ENCODE peak calls at places on chromosomes 13 and 19, in ten cellular contexts. P is cardiac fibroblast, S is WTC11, Y is left ventricle myocardium inferior, J is epithelial cell of esophagus, N is activated B cell treated with CpG ODN at 0.5 μM for 24 hours, Z is ascending aorta, I is fibroblast of lung, D is RWPE1, Q is mucosa of descending colon. R is an unnamed sample.

GRCh38 chr19:29831041-29831548 is 19.3 kb downstream of the CCNE1 start:
- DNase-seq in P (peak), S (no peak), Y (no peak), J (peak), N (no peak), Z (no peak), I (no peak), D (no peak), Q (no peak), R (no peak)

GRCh38 chr19:4454952-4455738 is 2.4 kb downstream of the UBXN6 start:
- DNase-seq in P (peak), S (no peak), Y (no peak), J (peak), N (no peak), Z (no peak), I (peak), D (peak), Q (no peak), R (peak)

GRCh38 chr13:79128158-79128557 is 277.9 kb downstream of the RBM26 start:
- DNase-seq in P (peak), S (no peak), Y (no peak), J (peak), N (no peak), Z (no peak), I (peak), D (peak), Q (no peak), R (no peak)

GRCh38 chr13:109945206-109945960 is 159.0 kb upstream of the IRS2 start:
- DNase-seq in P (peak), S (no peak), Y (no peak), J (peak), N (no peak), Z (no peak), I (peak), D (peak), Q (no peak), R (no peak)

GRCh38 chr19:29013988-29014387 is 199.0 kb downstream of the UQCRFS1 start:
- DNase-seq in P (no peak), S (no peak), Y (no peak), J (no peak), N (no peak), Z (no peak), I (no peak), D (no peak), Q (no peak), R (no peak)

GRCh38 chr19:33063356-33064116 is 1.2 kb downstream of the RHPN2 start:
- DNase-seq in P (peak), S (peak), Y (no peak), J (no peak), N (peak), Z (no peak), I (peak), D (peak), Q (peak), R (no peak)

GRCh38 chr13:110312669-110313031 is 5.6 kb downstream of the COL4A2 start:
- DNase-seq in P (peak), S (no peak), Y (no peak), J (peak), N (no peak), Z (no peak), I (peak), D (no peak), Q (no peak), R (no peak)

GRCh38 chr19:11421607-11422098 is 2.5 kb upstream of the RGL3 start:
- DNase-seq in P (no peak), S (peak), Y (peak), J (peak), N (peak), Z (no peak), I (no peak), D (peak), Q (peak), R (no peak)

GRCh38 chr13:70613295-70613694 is 505.0 kb upstream of the KLHL1 start:
- DNase-seq in P (no peak), S (no peak), Y (no peak), J (peak), N (no peak), Z (no peak), I (no peak), D (no peak), Q (no peak), R (no peak)

GRCh38 chr19:2993579-2993978 is 16.2 kb downstream of the TLE6 start:
- DNase-seq in P (no peak), S (no peak), Y (no peak), J (no peak), N (no peak), Z (no peak), I (no peak), D (no peak), Q (no peak), R (no peak)

GRCh38 chr19:30360378-30361106 is 11.6 kb upstream of the ZNF536 start:
- DNase-seq in P (no peak), S (no peak), Y (no peak), J (no peak), N (no peak), Z (no peak), I (no peak), D (no peak), Q (no peak), R (no peak)

GRCh38 chr13:51019026-51019425 is 92.0 kb downstream of the C13orf42 start:
- DNase-seq in P (no peak), S (no peak), Y (no peak), J (no peak), N (no peak), Z (no peak), I (no peak), D (no peak), Q (no peak), R (no peak)

GRCh38 chr19:17734146-17734545 is 14.9 kb downstream of the MAP1S start:
- DNase-seq in P (no peak), S (no peak), Y (no peak), J (no peak), N (no peak), Z (no peak), I (no peak), D (no peak), Q (no peak), R (no peak)

GRCh38 chr13:65293530-65294198 is 1936.5 kb downstream of the PCDH9 start:
- DNase-seq in P (no peak), S (no peak), Y (no peak), J (no peak), N (no peak), Z (no peak), I (no peak), D (no peak), Q (no peak), R (no peak)

GRCh38 chr19:30253581-30253996 is 118.6 kb upstream of the ZNF536 start:
- DNase-seq in P (no peak), S (no peak), Y (no peak), J (no peak), N (no peak), Z (no peak), I (no peak), D (peak), Q (no peak), R (no peak)

GRCh38 chr13:60427285-60427684 is 30.3 kb downstream of the TDRD3 start:
- DNase-seq in P (no peak), S (no peak), Y (no peak), J (no peak), N (no peak), Z (no peak), I (no peak), D (no peak), Q (no peak), R (no peak)

GRCh38 chr13:107866666-107867623 is 348.4 kb downstream of the LIG4 start:
- DNase-seq in P (peak), S (peak), Y (no peak), J (no peak), N (no peak), Z (no peak), I (peak), D (no peak), Q (no peak), R (no peak)

GRCh38 chr19:37654118-37654517 is 1.1 kb downstream of the ZFP30 start:
- DNase-seq in P (no peak), S (no peak), Y (no peak), J (peak), N (no peak), Z (no peak), I (peak), D (peak), Q (no peak), R (no peak)

GRCh38 chr19:6876790-6877189 is 10.6 kb upstream of the ADGRE1 start:
- DNase-seq in P (no peak), S (no peak), Y (no peak), J (no peak), N (no peak), Z (no peak), I (no peak), D (no peak), Q (no peak), R (no peak)

GRCh38 chr19:55594996-55595530 is 4.3 kb downstream of the FIZ1 start:
- DNase-seq in P (no peak), S (no peak), Y (no peak), J (no peak), N (no peak), Z (no peak), I (no peak), D (no peak), Q (no peak), R (no peak)

GRCh38 chr19:35715981-35716734 is 1.6 kb upstream of the KMT2B start:
- DNase-seq in P (no peak), S (no peak), Y (peak), J (no peak), N (peak), Z (no peak), I (peak), D (peak), Q (peak), R (no peak)

GRCh38 chr13:114007566-114007965 is 33.7 kb upstream of the C13orf46 start:
- DNase-seq in P (no peak), S (peak), Y (peak), J (no peak), N (peak), Z (no peak), I (no peak), D (no peak), Q (no peak), R (peak)

GRCh38 chr13:42865703-42866102 is 84.3 kb downstream of the FAM216B start:
- DNase-seq in P (no peak), S (no peak), Y (no peak), J (no peak), N (no peak), Z (no peak), I (no peak), D (no peak), Q (no peak), R (no peak)

GRCh38 chr13:74683411-74683810 is 549.2 kb upstream of the KLF12 start:
- DNase-seq in P (peak), S (peak), Y (no peak), J (peak), N (no peak), Z (no peak), I (no peak), D (no peak), Q (no peak), R (no peak)
- TF ChIP-seq CTCF in P (no peak), S (no peak), Y (no peak), J (peak), N (no peak), Z (no peak), I (no peak), D (no peak), Q (no peak), R (no peak)

DNA sequence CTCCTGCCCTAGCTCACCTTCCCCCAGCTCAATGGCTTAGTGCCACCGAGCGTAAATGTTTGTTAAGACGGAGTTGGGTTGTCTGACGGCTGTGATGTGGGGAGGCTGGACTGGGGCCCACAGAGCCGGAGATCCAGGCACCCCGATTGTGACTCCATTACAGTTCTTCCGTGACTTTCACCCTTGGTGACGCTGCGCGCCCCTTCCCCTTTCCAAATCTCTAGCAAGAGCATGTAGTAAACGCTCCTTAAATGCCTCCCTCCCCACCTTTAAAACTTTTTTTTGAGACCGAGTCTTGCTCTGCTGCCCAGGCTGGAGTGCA is 829 bp downstream of the REEP6 start:
- DNase-seq in P (no peak), S (no peak), Y (no peak), J (no peak), N (no peak), Z (no peak), I (no peak), D (no peak), Q (peak), R (no peak)
- TF ChIP-seq CTCF in P (no peak), S (no peak), Y (no peak), J (no peak), N (no peak), Z (no peak), I (no peak), D (no peak), Q (no peak), R (no peak)

GRCh38 chr19:44807652-44808462 is 1.0 kb upstream of the BCAM start:
- DNase-seq in P (peak), S (peak), Y (no peak), J (peak), N (no peak), Z (no peak), I (peak), D (peak), Q (peak), R (no peak)
- TF ChIP-seq CTCF in P (peak), S (no peak), Y (peak), J (peak), N (no peak), Z (peak), I (peak), D (peak), Q (no peak), R (no peak)

DNA sequence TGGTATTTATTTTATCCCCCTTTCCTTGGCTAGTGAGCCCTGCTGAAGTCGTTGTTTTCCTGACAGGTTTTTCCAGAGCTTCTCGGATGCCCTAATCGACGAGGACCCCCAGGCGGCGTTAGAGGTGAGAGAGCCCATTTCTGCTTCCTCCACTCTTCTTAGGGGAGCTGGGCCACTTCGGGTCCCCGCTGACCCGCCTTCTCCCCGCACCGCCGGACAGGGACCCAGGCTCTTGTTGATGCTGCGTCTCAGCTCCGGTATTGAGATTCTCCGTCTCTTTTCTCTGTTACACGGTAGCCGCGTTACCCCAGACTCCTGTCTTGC is 306 bp downstream of the SUGT1 start:
- DNase-seq in P (no peak), S (no peak), Y (no peak), J (no peak), N (no peak), Z (no peak), I (no peak), D (no peak), Q (no peak), R (no peak)
- TF ChIP-seq CTCF in P (no peak), S (no peak), Y (peak), J (no peak), N (no peak), Z (no peak), I (no peak), D (peak), Q (peak), R (no peak)